ENCODE peak calls at places on chromosomes 1 and 21, in seven cellular contexts. E is stomach, F is ovary, Y is adrenal gland, B is IMR-90, W is right lobe of liver, I is A549. J is an unnamed sample.

GRCh38 chr1:89068291-89068690 is 3.3 kb upstream of the GBP1 start:
- DNase-seq in E (no peak), F (no peak), Y (no peak), B (peak), W (peak), I (no peak), J (no peak)

GRCh38 chr1:22387888-22388564 is 63.6 kb upstream of the ZBTB40 start:
- DNase-seq in E (no peak), F (no peak), Y (no peak), B (no peak), W (no peak), I (no peak), J (no peak)

GRCh38 chr21:45535341-45536081 is 6.7 kb downstream of the SLC19A1 start:
- DNase-seq in E (peak), F (peak), Y (peak), B (no peak), W (peak), I (no peak), J (no peak)

GRCh38 chr1:31099283-31100063 is 34.0 kb upstream of the PUM1 start:
- DNase-seq in E (peak), F (no peak), Y (no peak), B (no peak), W (peak), I (peak), J (peak)

GRCh38 chr1:16168622-16169021 is 12.8 kb upstream of the EPHA2 start:
- DNase-seq in E (no peak), F (no peak), Y (no peak), B (no peak), W (no peak), I (no peak), J (no peak)

GRCh38 chr1:55213029-55213884 is 1.9 kb downstream of the USP24 start:
- DNase-seq in E (no peak), F (no peak), Y (no peak), B (no peak), W (no peak), I (no peak), J (no peak)

GRCh38 chr1:31798433-31799195 is 17.2 kb downstream of the SPOCD1 start:
- DNase-seq in E (no peak), F (no peak), Y (peak), B (peak), W (no peak), I (peak), J (no peak)

GRCh38 chr1:96510911-96511310 is 210.7 kb upstream of the PTBP2 start:
- DNase-seq in E (no peak), F (no peak), Y (no peak), B (no peak), W (no peak), I (no peak), J (no peak)

GRCh38 chr1:197463142-197463541 is 195.1 kb downstream of the CRB1 start:
- DNase-seq in E (no peak), F (no peak), Y (no peak), B (no peak), W (no peak), I (no peak), J (no peak)

GRCh38 chr1:183567584-183567983 is 22.7 kb downstream of the NCF2 start:
- DNase-seq in E (peak), F (no peak), Y (peak), B (peak), W (peak), I (no peak), J (peak)

GRCh38 chr1:213003281-213003680 is 12.4 kb downstream of the ANGEL2 start:
- DNase-seq in E (no peak), F (no peak), Y (no peak), B (no peak), W (no peak), I (no peak), J (no peak)

GRCh38 chr1:1164701-1165451 is 8.8 kb upstream of the TTLL10 start:
- DNase-seq in E (peak), F (no peak), Y (no peak), B (no peak), W (no peak), I (peak), J (peak)

GRCh38 chr1:46133946-46134345 is 1.5 kb upstream of the PIK3R3 start:
- DNase-seq in E (no peak), F (no peak), Y (no peak), B (no peak), W (no peak), I (no peak), J (no peak)

GRCh38 chr21:40160911-40161310 is 293.7 kb downstream of the PCP4 start:
- DNase-seq in E (no peak), F (no peak), Y (no peak), B (no peak), W (no peak), I (no peak), J (no peak)

GRCh38 chr1:243923292-243924171 is 73.5 kb upstream of the AKT3 start:
- DNase-seq in E (no peak), F (no peak), Y (no peak), B (no peak), W (no peak), I (no peak), J (no peak)

GRCh38 chr1:243926299-243926698 is 76.3 kb upstream of the AKT3 start:
- DNase-seq in E (no peak), F (no peak), Y (no peak), B (no peak), W (no peak), I (no peak), J (no peak)

GRCh38 chr1:243924188-243924587 is 74.1 kb upstream of the AKT3 start:
- DNase-seq in E (no peak), F (no peak), Y (no peak), B (peak), W (no peak), I (peak), J (no peak)

GRCh38 chr1:243926803-243927245 is 76.8 kb upstream of the AKT3 start:
- DNase-seq in E (no peak), F (no peak), Y (no peak), B (peak), W (no peak), I (peak), J (no peak)

DNA sequence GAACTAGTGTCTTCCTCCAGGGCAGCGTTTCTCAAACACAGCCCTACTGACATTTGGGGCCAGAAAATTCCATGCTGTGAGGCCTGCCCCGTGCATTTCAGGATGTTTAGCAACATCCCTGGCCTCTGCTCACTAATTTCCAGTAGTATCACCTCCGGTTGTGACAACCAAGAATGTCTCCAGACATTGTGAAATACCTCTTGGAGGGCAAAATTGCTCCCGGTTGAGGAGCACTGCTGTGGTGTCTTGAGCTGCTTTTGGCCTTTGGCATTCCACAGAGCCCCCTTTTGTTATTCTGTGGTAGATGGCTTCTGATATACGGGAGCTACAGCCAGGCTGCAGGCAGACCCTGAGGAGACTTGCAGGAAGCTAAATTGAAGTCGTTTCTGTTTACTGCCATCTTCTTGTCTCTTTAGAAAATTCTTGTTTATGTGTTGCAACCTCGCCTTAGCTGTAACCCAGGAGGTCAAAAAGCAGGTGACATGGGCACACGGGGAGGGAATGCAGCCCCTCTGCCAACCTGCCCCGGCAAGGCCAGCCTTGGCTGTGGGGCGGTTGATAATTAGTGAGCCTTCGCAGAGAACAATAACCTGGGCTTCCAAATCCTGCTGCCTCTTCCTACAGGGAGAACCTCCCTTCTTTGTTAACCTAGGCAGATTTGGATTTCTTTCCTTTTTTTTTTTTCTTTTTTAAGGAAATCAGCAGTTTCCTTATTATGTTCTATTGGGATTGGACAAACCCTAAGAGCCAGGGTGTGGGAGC is 74.7 kb upstream of the AKT3 start:
- DNase-seq in E (no peak), F (no peak), Y (no peak), B (no peak), W (no peak), I (no peak), J (no peak)
- H3K27ac ChIP-seq in E (no peak), F (no peak), Y (no peak), B (peak), W (no peak), I (peak), J (no peak)

GRCh38 chr1:47216278-47217059 is 15.6 kb downstream of the TAL1 start:
- DNase-seq in E (no peak), F (no peak), Y (no peak), B (no peak), W (no peak), I (no peak), J (no peak)
- TF ChIP-seq POLR2A in E (no peak), F (no peak), Y (no peak), B (no peak), W (no peak), I (no peak), J (no peak)

GRCh38 chr1:38941527-38942019 is at the start of gene RHBDL2:
- DNase-seq in E (peak), F (peak), Y (peak), B (peak), W (peak), I (peak), J (peak)
- H3K27ac ChIP-seq in E (peak), F (no peak), Y (no peak), B (no peak), W (no peak), I (peak), J (no peak)

GRCh38 chr21:41367598-41368360 is 6.0 kb downstream of the MX2 start:
- DNase-seq in E (no peak), F (no peak), Y (no peak), B (no peak), W (no peak), I (no peak), J (peak)
- TF ChIP-seq POLR2A in E (no peak), F (no peak), Y (no peak), B (no peak), W (no peak), I (no peak), J (no peak)

DNA sequence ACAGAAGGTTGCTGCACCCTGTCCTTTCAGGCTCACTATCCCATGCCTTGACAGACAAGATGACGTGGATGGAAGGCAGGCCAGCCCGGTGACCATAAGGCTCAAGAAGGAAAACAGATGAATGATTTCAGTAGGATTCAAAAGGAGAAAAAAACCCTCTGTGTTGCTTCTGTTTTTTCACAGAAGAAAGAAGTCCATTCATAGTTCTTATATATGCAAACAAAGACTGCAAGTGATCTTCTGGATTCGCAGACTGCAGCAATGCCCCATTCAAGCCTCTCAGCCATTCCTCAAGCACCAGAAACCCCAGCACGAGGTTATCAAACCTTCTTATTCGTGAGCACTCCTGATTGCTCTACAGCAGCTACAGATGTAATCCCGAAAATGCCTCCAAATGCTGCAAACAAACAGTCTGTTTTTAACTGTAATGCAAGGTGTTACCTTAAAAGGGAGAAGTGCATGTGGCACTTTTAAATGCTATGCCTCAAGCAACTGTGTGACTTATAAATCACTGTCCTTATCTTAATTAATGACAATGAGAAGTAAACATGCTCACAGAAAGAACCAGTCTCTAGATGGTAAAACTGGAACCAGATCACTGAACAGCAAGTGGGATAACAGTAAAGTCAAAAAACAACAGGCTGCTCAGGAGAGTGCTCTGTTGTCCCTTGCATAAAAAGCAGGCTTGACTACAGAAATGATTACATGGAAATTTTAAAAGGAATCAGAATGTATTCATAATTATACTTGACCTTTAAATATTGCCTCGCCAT is 173.9 kb downstream of the HHIPL2 start:
- DNase-seq in E (no peak), F (no peak), Y (no peak), B (no peak), W (no peak), I (no peak), J (no peak)
- H3K27ac ChIP-seq in E (no peak), F (no peak), Y (no peak), B (peak), W (no peak), I (no peak), J (no peak)

DNA sequence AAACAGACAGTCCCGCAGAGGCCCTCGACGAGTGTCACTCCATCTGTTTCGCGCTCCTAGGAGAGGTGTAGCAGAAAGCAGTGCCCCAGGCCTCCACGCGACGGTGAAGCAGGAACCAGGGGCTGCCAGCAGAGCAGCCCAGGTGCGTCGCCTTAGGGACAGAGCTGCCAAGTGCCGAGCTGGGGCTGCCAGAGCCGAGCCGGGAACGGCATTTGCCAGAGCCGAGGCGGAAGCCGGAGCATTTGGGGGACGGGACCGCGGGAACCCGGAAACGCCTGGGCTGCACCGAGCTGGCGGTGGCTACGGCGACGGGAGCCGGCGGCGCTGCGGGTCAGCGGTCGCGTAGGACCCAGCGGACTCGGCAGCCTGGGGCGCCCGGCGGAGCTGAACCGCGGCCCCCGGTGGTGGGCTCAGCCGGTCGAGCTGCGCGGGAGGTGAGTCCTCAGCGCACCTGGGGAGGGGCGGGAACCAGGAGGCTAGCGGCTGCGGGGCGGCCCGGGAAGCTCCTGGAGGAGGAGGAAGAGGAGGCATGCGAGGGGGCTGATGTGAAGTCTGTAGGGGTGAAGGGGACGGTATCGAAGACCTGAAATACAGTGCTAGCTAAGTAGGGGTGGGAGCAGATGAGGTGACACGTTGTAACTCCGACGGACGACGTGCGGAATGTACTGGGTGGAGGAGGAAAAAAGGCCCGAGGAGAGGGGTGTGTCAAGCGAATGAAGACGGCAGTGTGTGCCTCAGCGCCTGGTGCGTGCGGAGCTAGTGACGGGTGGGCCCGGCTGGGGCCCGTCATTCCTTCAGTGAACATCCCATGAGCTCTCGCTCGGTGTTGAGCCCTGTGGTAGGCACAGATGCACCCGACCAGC is at the start of gene SLC35A3:
- DNase-seq in E (peak), F (peak), Y (peak), B (peak), W (peak), I (peak), J (peak)
- TF ChIP-seq POLR2A in E (no peak), F (no peak), Y (peak), B (peak), W (peak), I (peak), J (peak)

GRCh38 chr1:235902638-235903542 is 36.2 kb upstream of the LYST start:
- DNase-seq in E (peak), F (no peak), Y (peak), B (peak), W (no peak), I (peak), J (no peak)

GRCh38 chr1:235898126-235898525 is 31.4 kb upstream of the LYST start:
- DNase-seq in E (no peak), F (no peak), Y (no peak), B (no peak), W (no peak), I (no peak), J (no peak)

GRCh38 chr1:235906436-235906835 is 39.7 kb upstream of the LYST start:
- DNase-seq in E (no peak), F (no peak), Y (no peak), B (no peak), W (no peak), I (no peak), J (no peak)

GRCh38 chr1:235907187-235907896 is 40.6 kb upstream of the LYST start:
- DNase-seq in E (no peak), F (no peak), Y (no peak), B (no peak), W (no peak), I (no peak), J (no peak)

GRCh38 chr1:235901461-235901860 is 34.8 kb upstream of the LYST start:
- DNase-seq in E (no peak), F (no peak), Y (no peak), B (peak), W (no peak), I (no peak), J (no peak)
- H3K27ac ChIP-seq in E (peak), F (no peak), Y (no peak), B (no peak), W (no peak), I (peak), J (no peak)

GRCh38 chr1:220149742-220150141 is 55.8 kb downstream of the IARS2 start:
- DNase-seq in E (no peak), F (no peak), Y (no peak), B (no peak), W (no peak), I (no peak), J (no peak)
- TF ChIP-seq POLR2A in E (no peak), F (no peak), Y (no peak), B (no peak), W (no peak), I (no peak), J (no peak)

J was measured in body of pancreas.